ENCODE peak calls at places on chromosomes 1 and 21, in four cellular contexts. H is mesendoderm, N is amygdala, G is COR-L47. V is an unnamed sample.
A peak's percentile ranks its signal among the peaks of the same experiment; 100 is the strongest.

GRCh38 chr1:114669562-114670082 is at the start of gene DENND2C:
- DNase-seq in N (no peak), H (peak; percentile 82), G (no peak), V (peak; percentile 66)

GRCh38 chr21:33541756-33542639 is at the start of gene GART:
- DNase-seq in N (peak; percentile 60), G (peak; percentile 85), H (peak; percentile 89), V (peak; percentile 90)

GRCh38 chr1:247172956-247173355 is 1.1 kb upstream of the ZNF124 start:
- DNase-seq in H (no peak), G (no peak), N (no peak), V (peak; percentile 84)

GRCh38 chr1:59169703-59170102 is 127.2 kb upstream of the FGGY start:
- DNase-seq in N (no peak), G (no peak), H (no peak), V (no peak)

GRCh38 chr1:209688746-209689234 is 13.6 kb downstream of the G0S2 start:
- DNase-seq in H (no peak), N (no peak), G (no peak), V (no peak)

GRCh38 chr1:230743874-230744273 is 3.3 kb upstream of the CAPN9 start:
- DNase-seq in G (no peak), H (no peak), N (no peak), V (no peak)

GRCh38 chr1:64006276-64007051 is 197.0 kb upstream of the UBE2U start:
- DNase-seq in N (no peak), H (peak; percentile 70), G (peak; percentile 45), V (peak; percentile 12)

GRCh38 chr1:226248091-226248490 is 24.6 kb downstream of the MIXL1 start:
- DNase-seq in G (no peak), H (no peak), N (no peak), V (peak; percentile 26)

GRCh38 chr1:186206046-186206564 is 168.9 kb downstream of the TPR start:
- DNase-seq in H (no peak), N (no peak), G (no peak), V (no peak)

GRCh38 chr1:36323636-36324321 is at the start of gene EVA1B:
- DNase-seq in H (peak; percentile 87), N (no peak), G (peak; percentile 11), V (peak; percentile 92)

GRCh38 chr1:107359472-107360241 is 218.8 kb downstream of the NTNG1 start:
- DNase-seq in N (no peak), G (no peak), H (no peak), V (no peak)

GRCh38 chr21:15850645-15851044 is 120.9 kb downstream of the USP25 start:
- DNase-seq in G (no peak), N (no peak), H (no peak), V (no peak)

GRCh38 chr1:212774584-212774983 is 17.0 kb downstream of the NSL1 start:
- DNase-seq in N (no peak), H (no peak), G (no peak), V (peak; percentile 88)

GRCh38 chr1:151472852-151473731 is 13.8 kb upstream of the POGZ start:
- DNase-seq in H (peak; percentile 65), G (no peak), N (no peak), V (peak; percentile 20)

GRCh38 chr1:4305526-4306301 is 348.7 kb upstream of the AJAP1 start:
- DNase-seq in G (no peak), H (no peak), N (no peak), V (no peak)

GRCh38 chr1:11930571-11931445 is 3.7 kb upstream of the PLOD1 start:
- DNase-seq in G (no peak), H (peak; percentile 91), N (no peak), V (peak; percentile 38)

GRCh38 chr1:82091729-82092128 is 291.0 kb downstream of the ADGRL2 start:
- DNase-seq in G (no peak), H (peak; percentile 52), N (no peak), V (peak; percentile 2)

GRCh38 chr1:64906447-64906846 is 59.9 kb downstream of the JAK1 start:
- DNase-seq in N (no peak), G (no peak), H (no peak), V (no peak)

GRCh38 chr1:213939888-213940287 is 47.9 kb upstream of the PROX1 start:
- DNase-seq in G (no peak), H (no peak), N (no peak), V (no peak)